ENCODE peak calls at places on chromosomes 11 and 22, in seven cellular contexts. V is uterus; O is CD4-positive, alpha-beta memory T cell; Q is transverse colon; I is mammary epithelial cell; Z is adrenal gland; H is adipocyte. Y is an unnamed sample. For H3K9me3 and H3K4me1, the result is how much of the 10 kb centered on the place peaks cover.

GRCh38 chr11:111059726-111060125 is 185.8 kb upstream of the POU2AF2 start:
- DNase-seq in V (no peak), O (no peak), Q (no peak), I (peak), Z (no peak), H (no peak), Y (no peak)

GRCh38 chr11:114622858-114623257 is 27.3 kb upstream of the NXPE4 start:
- DNase-seq in V (no peak), O (no peak), Q (no peak), I (no peak), Z (no peak), H (no peak), Y (no peak)

GRCh38 chr22:20420157-20420842 is 17.3 kb downstream of the SCARF2 start:
- DNase-seq in V (no peak), O (no peak), Q (no peak), I (no peak), Z (no peak), H (no peak), Y (no peak)

GRCh38 chr11:36177837-36178236 is 111.4 kb downstream of the COMMD9 start:
- DNase-seq in V (no peak), O (no peak), Q (no peak), I (no peak), Z (no peak), H (no peak), Y (no peak)

GRCh38 chr22:21974058-21974649 is 8.4 kb downstream of the TOP3B start:
- DNase-seq in V (no peak), O (no peak), Q (no peak), I (no peak), Z (no peak), H (no peak), Y (no peak)

GRCh38 chr11:126378763-126379162 is 23.3 kb downstream of the ST3GAL4 start:
- DNase-seq in V (no peak), O (no peak), Q (no peak), I (no peak), Z (peak), H (no peak), Y (no peak)

GRCh38 chr11:69209936-69210659 is 54.4 kb downstream of the SMIM38 start:
- DNase-seq in V (no peak), O (no peak), Q (no peak), I (no peak), Z (peak), H (no peak), Y (no peak)

GRCh38 chr11:46633291-46634217 is 16.2 kb downstream of the ATG13 start:
- DNase-seq in V (no peak), O (no peak), Q (no peak), I (no peak), Z (no peak), H (no peak), Y (no peak)

GRCh38 chr11:16767137-16767536 is 28.7 kb downstream of the C11orf58 start:
- DNase-seq in V (no peak), O (no peak), Q (no peak), I (no peak), Z (no peak), H (no peak), Y (no peak)

GRCh38 chr22:34850010-34850409 is 215.9 kb upstream of the ISX start:
- DNase-seq in V (no peak), O (no peak), Q (no peak), I (no peak), Z (no peak), H (no peak), Y (no peak)

GRCh38 chr22:36325163-36326031 is 62.4 kb downstream of the MYH9 start:
- DNase-seq in V (peak), O (no peak), Q (peak), I (peak), Z (peak), H (peak), Y (peak)

GRCh38 chr22:28989035-28989464 is 72.6 kb downstream of the C22orf31 start:
- DNase-seq in V (peak), O (no peak), Q (no peak), I (peak), Z (no peak), H (no peak), Y (no peak)

GRCh38 chr22:19605508-19606331 is 81.5 kb upstream of the CLDN5 start:
- DNase-seq in V (no peak), O (no peak), Q (no peak), I (no peak), Z (no peak), H (no peak), Y (no peak)

GRCh38 chr22:31046591-31047226 is 34.4 kb upstream of the SMTN start:
- DNase-seq in V (peak), O (no peak), Q (peak), I (no peak), Z (peak), H (peak), Y (peak)

GRCh38 chr11:73995731-73996130 is 13.1 kb upstream of the UCP2 start:
- DNase-seq in V (no peak), O (peak), Q (no peak), I (no peak), Z (no peak), H (no peak), Y (no peak)

GRCh38 chr22:24290459-24290858 is 19.8 kb downstream of the SPECC1L start:
- DNase-seq in V (no peak), O (no peak), Q (no peak), I (no peak), Z (no peak), H (peak), Y (no peak)

GRCh38 chr11:116179346-116179850 is 593.4 kb downstream of the BUD13 start:
- DNase-seq in V (no peak), O (no peak), Q (no peak), I (no peak), Z (no peak), H (no peak), Y (no peak)

GRCh38 chr11:117830674-117831351 is 6.3 kb upstream of the FXYD2 start:
- DNase-seq in V (peak), O (no peak), Q (peak), I (no peak), Z (peak), H (no peak), Y (no peak)

GRCh38 chr22:39530692-39531331 is 1.7 kb downstream of the RPS19BP1 start:
- DNase-seq in V (no peak), O (no peak), Q (no peak), I (no peak), Z (peak), H (peak), Y (peak)

GRCh38 chr11:6251120-6251733 is 8.4 kb upstream of the CCKBR start:
- DNase-seq in V (peak), O (peak), Q (peak), I (peak), Z (peak), H (peak), Y (peak)

GRCh38 chr22:48494256-48494967 is 1333.3 kb downstream of the BRD1 start:
- DNase-seq in V (no peak), O (no peak), Q (no peak), I (no peak), Z (peak), H (no peak), Y (no peak)

GRCh38 chr22:48492371-48493320 is 1335.0 kb downstream of the BRD1 start:
- DNase-seq in V (peak), O (no peak), Q (peak), I (peak), Z (peak), H (peak), Y (peak)

GRCh38 chr22:48494968-48495750 is 1332.5 kb downstream of the BRD1 start:
- DNase-seq in V (no peak), O (no peak), Q (no peak), I (no peak), Z (no peak), H (no peak), Y (no peak)

GRCh38 chr22:48495751-48496080 is 1332.0 kb downstream of the BRD1 start:
- DNase-seq in V (no peak), O (no peak), Q (no peak), I (no peak), Z (no peak), H (no peak), Y (no peak)

GRCh38 chr22:48493733-48494132 is 1333.9 kb downstream of the BRD1 start:
- DNase-seq in V (no peak), O (no peak), Q (no peak), I (no peak), Z (no peak), H (no peak), Y (no peak)
- H3K9me3 ChIP-seq in V (under half), O (under half), Q (under half), I (under half), Z (under half), H (under half), Y (under half)

GRCh38 chr11:93633835-93634234 is 27.6 kb upstream of the CEP295 start:
- DNase-seq in V (no peak), O (no peak), Q (no peak), I (no peak), Z (no peak), H (no peak), Y (no peak)
- H3K4me1 ChIP-seq in V (under half), O (under half), Q (under half), I (under half), Z (under half), H (under half), Y (under half)

GRCh38 chr11:134231958-134232674 is 7.6 kb downstream of the VPS26B start:
- DNase-seq in V (no peak), O (no peak), Q (no peak), I (no peak), Z (no peak), H (no peak), Y (no peak)

GRCh38 chr11:134236834-134237556 is 12.5 kb downstream of the VPS26B start:
- DNase-seq in V (no peak), O (no peak), Q (no peak), I (no peak), Z (no peak), H (peak), Y (no peak)

GRCh38 chr11:134235399-134235798 is 10.9 kb downstream of the VPS26B start:
- DNase-seq in V (no peak), O (no peak), Q (no peak), I (no peak), Z (peak), H (no peak), Y (no peak)

GRCh38 chr11:134230339-134230738 is 5.9 kb downstream of the VPS26B start:
- DNase-seq in V (no peak), O (no peak), Q (no peak), I (no peak), Z (no peak), H (no peak), Y (no peak)

DNA sequence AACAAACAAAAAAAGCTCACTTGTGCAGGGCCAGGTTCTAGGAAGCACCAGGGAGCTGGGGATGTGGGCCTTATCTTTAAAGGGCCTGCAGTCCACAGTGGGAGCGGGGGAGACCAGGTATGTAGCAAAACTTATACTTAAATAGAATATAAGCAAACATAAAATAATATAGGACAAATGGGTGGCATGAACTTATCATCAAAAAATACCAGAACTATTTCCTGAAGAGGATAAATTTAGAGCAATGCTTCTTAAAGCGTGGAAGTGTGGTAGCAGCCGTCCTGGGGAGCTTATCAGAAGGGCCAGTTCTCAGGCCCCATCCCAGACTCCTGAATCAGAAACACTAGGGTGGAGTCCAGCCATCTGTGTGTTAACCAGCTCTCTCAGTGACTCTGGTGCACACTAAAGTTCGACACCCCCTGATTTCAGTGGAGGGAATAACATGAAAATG is 9.3 kb downstream of the VPS26B start:
- DNase-seq in V (no peak), O (no peak), Q (no peak), I (no peak), Z (no peak), H (no peak), Y (no peak)
- H3K9me3 ChIP-seq in V (under half), O (under half), Q (under half), I (under half), Z (under half), H (under half), Y (under half)

GRCh38 chr11:1502971-1503707 is 16.6 kb upstream of the MOB2 start:
- DNase-seq in V (peak), O (no peak), Q (no peak), I (no peak), Z (no peak), H (no peak), Y (no peak)
- H3K4me1 ChIP-seq in V (under half), O (under half), Q (under half), I (under half), Z (under half), H (under half), Y (under half)

GRCh38 chr22:47923011-47923427 is 1160.6 kb downstream of the TBC1D22A start:
- DNase-seq in V (no peak), O (no peak), Q (no peak), I (no peak), Z (no peak), H (no peak), Y (no peak)
- H3K9me3 ChIP-seq in V (under half), O (under half), Q (under half), I (under half), Z (under half), H (under half), Y (under half)

DNA sequence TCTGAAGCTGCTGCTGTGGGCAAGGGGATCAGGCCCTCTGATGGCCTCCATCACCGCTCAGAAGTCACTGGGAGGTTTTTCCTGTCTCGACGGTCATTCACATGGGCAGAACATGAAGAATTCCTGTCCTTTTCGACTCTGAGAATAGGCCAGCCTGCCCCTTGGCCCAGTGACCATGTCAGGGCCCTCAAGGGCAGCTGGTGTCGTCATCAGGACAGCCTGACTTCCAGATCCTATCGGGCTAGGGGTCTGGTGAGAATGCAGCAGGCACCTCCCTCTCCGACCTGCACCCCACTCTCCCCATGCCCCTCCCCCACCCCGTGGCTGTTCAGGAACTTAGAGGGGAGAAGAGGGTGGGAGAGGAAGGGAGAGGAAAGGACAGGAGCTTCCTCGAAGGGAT is 3.6 kb downstream of the TP53I11 start:
- DNase-seq in V (no peak), O (no peak), Q (no peak), I (no peak), Z (no peak), H (no peak), Y (no peak)
- H3K4me1 ChIP-seq in V (under half), O (under half), Q (under half), I (under half), Z (under half), H (under half), Y (under half)

DNA sequence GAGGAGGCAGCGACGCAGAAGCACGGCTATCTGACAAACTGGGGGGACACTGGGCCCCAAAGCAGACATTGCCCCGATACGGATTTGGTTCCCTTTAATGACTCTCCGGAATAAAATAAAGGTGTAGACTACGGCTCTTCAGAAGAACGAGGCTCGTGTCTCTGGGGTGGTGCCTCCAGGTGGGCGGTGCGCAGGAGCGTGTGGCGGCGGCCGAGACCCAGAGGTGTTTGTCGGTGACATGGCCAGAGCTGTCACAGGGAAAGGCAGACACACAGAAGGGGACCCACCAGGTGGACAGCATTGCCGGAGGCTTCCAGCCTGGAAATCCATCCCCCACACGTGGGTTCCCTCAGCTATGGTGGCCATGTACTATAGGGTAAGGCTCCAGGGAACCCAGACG is 366.0 kb downstream of the BRD1 start:
- DNase-seq in V (no peak), O (no peak), Q (no peak), I (no peak), Z (no peak), H (no peak), Y (no peak)
- H3K9me3 ChIP-seq in V (under half), O (under half), Q (under half), I (under half), Z (under half), H (under half), Y (under half)